ENCODE peak calls at places on chromosomes 1 and 21, in ten cellular contexts. D is stimulated activated CD4-positive, alpha-beta T cell treated with anti-CD3 and anti-CD28 coated beads, Interleukin-2, amount 100 ng/mL, for 48 hours; A is activated naive CD4-positive, alpha-beta T cell; T is amniotic stem cell; Y is foreskin fibroblast; P is HL-60; G is effector memory CD8-positive, alpha-beta T cell; V is T-cell; F is AG08396; Z is SIG-M5. L is an unnamed sample.

GRCh38 chr1:110495926-110496600 is 22.9 kb downstream of the KCNA10 start:
- DNase-seq in V (peak), Y (peak), Z (peak), P (peak), F (peak), G (peak), T (no peak), A (peak), D (peak), L (no peak)

GRCh38 chr1:172719066-172719627 is 60.2 kb downstream of the FASLG start:
- DNase-seq in G (no peak), V (no peak), T (no peak), F (no peak), Z (no peak), A (no peak), Y (peak), P (no peak), D (no peak), L (no peak)

GRCh38 chr1:55232448-55233148 is 17.4 kb upstream of the USP24 start:
- DNase-seq in A (no peak), D (no peak), T (no peak), G (no peak), V (no peak), Y (no peak), Z (no peak), F (no peak), P (no peak), L (no peak)

GRCh38 chr1:163056832-163057231 is 12.3 kb upstream of the RGS4 start:
- DNase-seq in P (no peak), G (no peak), V (no peak), A (no peak), F (no peak), D (no peak), Y (peak), T (no peak), Z (no peak), L (no peak)

GRCh38 chr1:232620356-232620841 is 9.5 kb downstream of the SIPA1L2 start:
- DNase-seq in G (no peak), A (no peak), D (no peak), P (no peak), Y (peak), Z (peak), F (no peak), T (no peak), V (no peak), L (no peak)

GRCh38 chr21:32562915-32563314 is 22.4 kb downstream of the TCP10L start:
- DNase-seq in P (no peak), T (no peak), Z (no peak), F (no peak), V (no peak), D (no peak), Y (peak), A (no peak), G (no peak), L (no peak)

GRCh38 chr1:15723631-15724246 is 12.3 kb upstream of the SLC25A34 start:
- DNase-seq in D (no peak), Y (no peak), V (no peak), T (no peak), A (no peak), F (no peak), P (no peak), G (no peak), Z (no peak), L (no peak)

GRCh38 chr1:169858467-169858866 is 35.2 kb downstream of the SCYL3 start:
- DNase-seq in Z (no peak), P (no peak), F (no peak), Y (peak), V (no peak), D (no peak), A (no peak), T (no peak), G (no peak), L (no peak)

GRCh38 chr1:179761296-179761695 is 18.2 kb downstream of the FAM163A start:
- DNase-seq in V (no peak), D (no peak), P (no peak), Z (no peak), A (no peak), T (no peak), Y (no peak), G (no peak), F (no peak), L (no peak)

GRCh38 chr1:33257759-33258712 is 1.7 kb downstream of the ZNF362 start:
- DNase-seq in A (no peak), P (no peak), V (no peak), G (no peak), Z (no peak), D (no peak), F (no peak), T (no peak), Y (peak), L (no peak)

GRCh38 chr1:178057131-178057765 is 36.7 kb upstream of the RASAL2 start:
- DNase-seq in D (no peak), Z (no peak), P (no peak), Y (no peak), F (no peak), A (no peak), G (no peak), V (no peak), T (no peak), L (no peak)

GRCh38 chr1:35935436-35935835 is 4.5 kb downstream of the AGO3 start:
- DNase-seq in Z (no peak), F (no peak), D (no peak), P (no peak), T (no peak), Y (peak), A (no peak), V (no peak), G (no peak), L (no peak)

GRCh38 chr1:246147471-246148461 is 359.3 kb downstream of the SMYD3 start:
- DNase-seq in T (no peak), G (no peak), P (no peak), Z (no peak), Y (no peak), A (no peak), D (no peak), V (no peak), F (no peak), L (no peak)

GRCh38 chr21:25831300-25831699 is 96.5 kb downstream of the GABPA start:
- DNase-seq in P (no peak), D (no peak), Y (peak), G (no peak), V (no peak), F (no peak), Z (no peak), T (no peak), A (no peak), L (no peak)

GRCh38 chr1:4652631-4653327 is 1.6 kb upstream of the AJAP1 start:
- DNase-seq in V (peak), Y (peak), A (peak), G (peak), D (peak), F (peak), Z (no peak), T (no peak), P (no peak), L (no peak)

GRCh38 chr1:17403081-17403480 is 31.1 kb downstream of the PADI6 start:
- DNase-seq in Y (no peak), G (no peak), P (no peak), A (no peak), V (no peak), D (no peak), T (no peak), F (no peak), Z (no peak), L (no peak)

GRCh38 chr1:204573563-204573925 is 57.3 kb downstream of the MDM4 start:
- DNase-seq in T (no peak), V (no peak), A (no peak), Z (no peak), Y (no peak), G (no peak), P (no peak), D (no peak), F (no peak), L (no peak)

GRCh38 chr1:198903203-198903602 is 264.4 kb downstream of the PTPRC start:
- DNase-seq in V (no peak), A (no peak), F (no peak), G (no peak), Z (no peak), D (no peak), T (no peak), P (no peak), Y (no peak), L (no peak)

GRCh38 chr1:111271464-111271801 is 19.2 kb upstream of the CHIA start:
- DNase-seq in A (no peak), Y (no peak), F (no peak), P (no peak), T (no peak), G (no peak), V (no peak), Z (no peak), D (no peak), L (no peak)

GRCh38 chr1:31736675-31737074 is 27.5 kb downstream of the ADGRB2 start:
- DNase-seq in D (no peak), P (no peak), G (no peak), T (no peak), F (no peak), V (peak), A (no peak), Z (no peak), Y (no peak), L (no peak)

GRCh38 chr1:93992190-93992589 is 83.0 kb upstream of the GCLM start:
- DNase-seq in V (no peak), Y (no peak), Z (no peak), D (no peak), A (no peak), T (no peak), P (no peak), G (no peak), F (no peak), L (no peak)

GRCh38 chr1:53334312-53334711 is 6.4 kb upstream of the LRP8 start:
- DNase-seq in F (no peak), T (no peak), Y (no peak), A (no peak), V (no peak), Z (no peak), G (no peak), P (no peak), D (no peak), L (no peak)

GRCh38 chr21:45811136-45811535 is 167.6 kb downstream of the PCBP3 start:
- DNase-seq in T (no peak), Y (no peak), Z (no peak), V (no peak), A (no peak), G (no peak), F (no peak), D (no peak), P (no peak), L (no peak)

GRCh38 chr1:51622455-51622913 is 5.6 kb downstream of the OSBPL9 start:
- DNase-seq in F (peak), Y (peak), T (peak), A (no peak), G (no peak), Z (no peak), V (no peak), P (peak), D (no peak), L (peak)

GRCh38 chr1:201632364-201632952 is 93.5 kb downstream of the NAV1 start:
- DNase-seq in P (no peak), T (no peak), D (no peak), A (no peak), Z (no peak), G (no peak), V (no peak), F (no peak), Y (no peak), L (no peak)

GRCh38 chr1:169214598-169214997 is 108.1 kb downstream of the ATP1B1 start:
- DNase-seq in A (no peak), V (no peak), P (no peak), G (no peak), Z (no peak), D (no peak), F (no peak), Y (no peak), T (no peak), L (no peak)

GRCh38 chr1:15476927-15477326 is 1.0 kb downstream of the CELA2B start:
- DNase-seq in G (no peak), Y (no peak), P (no peak), Z (no peak), A (no peak), V (no peak), D (no peak), T (no peak), F (no peak), L (no peak)

GRCh38 chr1:210250665-210250997 is 18.0 kb downstream of the SERTAD4 start:
- DNase-seq in A (no peak), P (no peak), Z (no peak), D (no peak), G (no peak), V (no peak), F (peak), T (no peak), Y (peak), L (no peak)

GRCh38 chr1:111275079-111275478 is 15.6 kb upstream of the CHIA start:
- DNase-seq in D (no peak), F (peak), V (no peak), G (no peak), Z (no peak), Y (peak), A (no peak), T (peak), P (no peak), L (no peak)

L was measured in thoracic aorta.